ENCODE peak calls at places on chromosomes 16 and 17, in ten cellular contexts. One of them, this sample, is unnamed.
A peak's percentile ranks its signal among the peaks of the same experiment; 100 is the strongest.

GRCh38 chr16:9567674-9568073 is 476.2 kb downstream of the HAPSTR1 start:
- DNase-seq in CD4-positive, alpha-beta T cell: no peak
- DNase-seq in fibroblast of lung: no peak
- DNase-seq in cardiac muscle cell: no peak
- DNase-seq in testis: no peak
- DNase-seq in ovary: no peak
- DNase-seq in Peyer's patch: no peak
- DNase-seq in left lung: peak; percentile 32
- DNase-seq in effector memory CD4-positive, alpha-beta T cell: no peak
- DNase-seq in stomach: no peak
- DNase-seq in this sample: no peak

GRCh38 chr17:59004338-59005111 is 102.2 kb downstream of the TRIM37 start:
- DNase-seq in effector memory CD4-positive, alpha-beta T cell: peak; percentile 34
- DNase-seq in cardiac muscle cell: peak; percentile 73
- DNase-seq in Peyer's patch: no peak
- DNase-seq in stomach: peak; percentile 67
- DNase-seq in testis: peak; percentile 83
- DNase-seq in fibroblast of lung: peak; percentile 71
- DNase-seq in CD4-positive, alpha-beta T cell: peak; percentile 68
- DNase-seq in left lung: peak; percentile 44
- DNase-seq in ovary: peak; percentile 58
- DNase-seq in this sample: peak; percentile 6

GRCh38 chr17:58630883-58631522 is 60.8 kb downstream of the TEX14 start:
- DNase-seq in testis: peak; percentile 32
- DNase-seq in Peyer's patch: no peak
- DNase-seq in cardiac muscle cell: peak; percentile 86
- DNase-seq in CD4-positive, alpha-beta T cell: no peak
- DNase-seq in effector memory CD4-positive, alpha-beta T cell: peak; percentile 26
- DNase-seq in left lung: no peak
- DNase-seq in ovary: no peak
- DNase-seq in stomach: peak; percentile 49
- DNase-seq in fibroblast of lung: no peak
- DNase-seq in this sample: peak; percentile 6

GRCh38 chr16:84740596-84741071 is 40.8 kb downstream of the USP10 start:
- DNase-seq in cardiac muscle cell: no peak
- DNase-seq in left lung: no peak
- DNase-seq in CD4-positive, alpha-beta T cell: no peak
- DNase-seq in fibroblast of lung: peak; percentile 31
- DNase-seq in effector memory CD4-positive, alpha-beta T cell: no peak
- DNase-seq in stomach: no peak
- DNase-seq in ovary: no peak
- DNase-seq in testis: no peak
- DNase-seq in Peyer's patch: no peak
- DNase-seq in this sample: no peak

GRCh38 chr16:27803775-27804549 is 254.0 kb downstream of the KATNIP start:
- DNase-seq in CD4-positive, alpha-beta T cell: no peak
- DNase-seq in Peyer's patch: no peak
- DNase-seq in cardiac muscle cell: no peak
- DNase-seq in effector memory CD4-positive, alpha-beta T cell: no peak
- DNase-seq in left lung: no peak
- DNase-seq in testis: no peak
- DNase-seq in stomach: no peak
- DNase-seq in fibroblast of lung: no peak
- DNase-seq in ovary: no peak
- DNase-seq in this sample: no peak

GRCh38 chr17:412211-413015 is 59.8 kb upstream of the RPH3AL start:
- DNase-seq in CD4-positive, alpha-beta T cell: peak; percentile 54
- DNase-seq in testis: peak; percentile 64
- DNase-seq in fibroblast of lung: peak; percentile 74
- DNase-seq in left lung: no peak
- DNase-seq in ovary: peak; percentile 58
- DNase-seq in cardiac muscle cell: peak; percentile 62
- DNase-seq in Peyer's patch: no peak
- DNase-seq in stomach: peak; percentile 51
- DNase-seq in effector memory CD4-positive, alpha-beta T cell: peak; percentile 43
- DNase-seq in this sample: peak; percentile 28

GRCh38 chr17:55572139-55572538 is 60.9 kb upstream of the SMIM36 start:
- DNase-seq in stomach: no peak
- DNase-seq in effector memory CD4-positive, alpha-beta T cell: no peak
- DNase-seq in Peyer's patch: no peak
- DNase-seq in ovary: no peak
- DNase-seq in testis: no peak
- DNase-seq in cardiac muscle cell: no peak
- DNase-seq in fibroblast of lung: no peak
- DNase-seq in CD4-positive, alpha-beta T cell: no peak
- DNase-seq in left lung: no peak
- DNase-seq in this sample: no peak

GRCh38 chr16:67942200-67942509 is 1.8 kb downstream of the LCAT start:
- DNase-seq in testis: peak; percentile 46
- DNase-seq in cardiac muscle cell: peak; percentile 68
- DNase-seq in stomach: no peak
- DNase-seq in ovary: no peak
- DNase-seq in left lung: no peak
- DNase-seq in Peyer's patch: peak; percentile 65
- DNase-seq in effector memory CD4-positive, alpha-beta T cell: no peak
- DNase-seq in CD4-positive, alpha-beta T cell: no peak
- DNase-seq in fibroblast of lung: no peak
- DNase-seq in this sample: no peak

GRCh38 chr17:77205396-77206124 is 64.8 kb downstream of the SEC14L1 start:
- DNase-seq in stomach: no peak
- DNase-seq in CD4-positive, alpha-beta T cell: no peak
- DNase-seq in effector memory CD4-positive, alpha-beta T cell: no peak
- DNase-seq in ovary: no peak
- DNase-seq in cardiac muscle cell: no peak
- DNase-seq in testis: no peak
- DNase-seq in left lung: no peak
- DNase-seq in Peyer's patch: no peak
- DNase-seq in fibroblast of lung: no peak
- DNase-seq in this sample: no peak

GRCh38 chr16:22018559-22018958 is 10.6 kb downstream of the MOSMO start:
- DNase-seq in fibroblast of lung: peak; percentile 44
- DNase-seq in ovary: no peak
- DNase-seq in cardiac muscle cell: no peak
- DNase-seq in stomach: no peak
- DNase-seq in Peyer's patch: no peak
- DNase-seq in left lung: no peak
- DNase-seq in testis: no peak
- DNase-seq in CD4-positive, alpha-beta T cell: no peak
- DNase-seq in effector memory CD4-positive, alpha-beta T cell: no peak
- DNase-seq in this sample: no peak

GRCh38 chr17:62895650-62896301 is 70.3 kb upstream of the TANC2 start:
- DNase-seq in effector memory CD4-positive, alpha-beta T cell: no peak
- DNase-seq in left lung: no peak
- DNase-seq in testis: no peak
- DNase-seq in cardiac muscle cell: no peak
- DNase-seq in CD4-positive, alpha-beta T cell: no peak
- DNase-seq in stomach: no peak
- DNase-seq in fibroblast of lung: no peak
- DNase-seq in Peyer's patch: no peak
- DNase-seq in ovary: no peak
- DNase-seq in this sample: no peak

GRCh38 chr16:54929090-54930033 is 1.3 kb upstream of the IRX5 start:
- DNase-seq in cardiac muscle cell: peak; percentile 100
- DNase-seq in testis: peak; percentile 100
- DNase-seq in CD4-positive, alpha-beta T cell: peak; percentile 83
- DNase-seq in left lung: peak; percentile 99
- DNase-seq in stomach: peak; percentile 100
- DNase-seq in Peyer's patch: peak; percentile 98
- DNase-seq in fibroblast of lung: peak; percentile 90
- DNase-seq in effector memory CD4-positive, alpha-beta T cell: peak; percentile 91
- DNase-seq in ovary: peak; percentile 100
- DNase-seq in this sample: peak; percentile 96

GRCh38 chr16:22091721-22092120 is 620 bp upstream of the VWA3A start:
- DNase-seq in testis: no peak
- DNase-seq in left lung: no peak
- DNase-seq in stomach: no peak
- DNase-seq in ovary: no peak
- DNase-seq in effector memory CD4-positive, alpha-beta T cell: no peak
- DNase-seq in CD4-positive, alpha-beta T cell: no peak
- DNase-seq in fibroblast of lung: no peak
- DNase-seq in Peyer's patch: no peak
- DNase-seq in cardiac muscle cell: no peak
- DNase-seq in this sample: no peak

GRCh38 chr17:27759528-27759927 is 40.8 kb downstream of the NOS2 start:
- DNase-seq in fibroblast of lung: no peak
- DNase-seq in cardiac muscle cell: no peak
- DNase-seq in stomach: no peak
- DNase-seq in ovary: no peak
- DNase-seq in left lung: no peak
- DNase-seq in testis: no peak
- DNase-seq in Peyer's patch: no peak
- DNase-seq in effector memory CD4-positive, alpha-beta T cell: no peak
- DNase-seq in CD4-positive, alpha-beta T cell: no peak
- DNase-seq in this sample: no peak

GRCh38 chr17:60231234-60231633 is 81.5 kb downstream of the CA4 start:
- DNase-seq in fibroblast of lung: peak; percentile 60
- DNase-seq in left lung: no peak
- DNase-seq in cardiac muscle cell: peak; percentile 7
- DNase-seq in stomach: no peak
- DNase-seq in Peyer's patch: no peak
- DNase-seq in testis: no peak
- DNase-seq in ovary: no peak
- DNase-seq in effector memory CD4-positive, alpha-beta T cell: no peak
- DNase-seq in CD4-positive, alpha-beta T cell: no peak
- DNase-seq in this sample: no peak

GRCh38 chr17:78739331-78739853 is 42.7 kb downstream of the CYTH1 start:
- DNase-seq in Peyer's patch: no peak
- DNase-seq in testis: no peak
- DNase-seq in fibroblast of lung: no peak
- DNase-seq in stomach: no peak
- DNase-seq in left lung: no peak
- DNase-seq in effector memory CD4-positive, alpha-beta T cell: no peak
- DNase-seq in CD4-positive, alpha-beta T cell: no peak
- DNase-seq in ovary: no peak
- DNase-seq in cardiac muscle cell: no peak
- DNase-seq in this sample: no peak

GRCh38 chr17:37725601-37726146 is 19.2 kb downstream of the HNF1B start:
- DNase-seq in fibroblast of lung: no peak
- DNase-seq in stomach: no peak
- DNase-seq in ovary: no peak
- DNase-seq in cardiac muscle cell: no peak
- DNase-seq in Peyer's patch: peak; percentile 85
- DNase-seq in left lung: no peak
- DNase-seq in effector memory CD4-positive, alpha-beta T cell: no peak
- DNase-seq in testis: no peak
- DNase-seq in CD4-positive, alpha-beta T cell: no peak
- DNase-seq in this sample: no peak
- H3K27ac ChIP-seq in fibroblast of lung: no peak overlapping the region
- H3K27ac ChIP-seq in stomach: no peak overlapping the region
- H3K27ac ChIP-seq in ovary: no peak overlapping the region
- H3K27ac ChIP-seq in cardiac muscle cell: peak overlapping the region; percentile 30
- H3K27ac ChIP-seq in Peyer's patch: peak overlapping the region; percentile 44
- H3K27ac ChIP-seq in left lung: no peak overlapping the region
- H3K27ac ChIP-seq in effector memory CD4-positive, alpha-beta T cell: no peak overlapping the region
- H3K27ac ChIP-seq in testis: no peak overlapping the region
- H3K27ac ChIP-seq in CD4-positive, alpha-beta T cell: no peak overlapping the region
- H3K27ac ChIP-seq in this sample: no peak overlapping the region

DNA sequence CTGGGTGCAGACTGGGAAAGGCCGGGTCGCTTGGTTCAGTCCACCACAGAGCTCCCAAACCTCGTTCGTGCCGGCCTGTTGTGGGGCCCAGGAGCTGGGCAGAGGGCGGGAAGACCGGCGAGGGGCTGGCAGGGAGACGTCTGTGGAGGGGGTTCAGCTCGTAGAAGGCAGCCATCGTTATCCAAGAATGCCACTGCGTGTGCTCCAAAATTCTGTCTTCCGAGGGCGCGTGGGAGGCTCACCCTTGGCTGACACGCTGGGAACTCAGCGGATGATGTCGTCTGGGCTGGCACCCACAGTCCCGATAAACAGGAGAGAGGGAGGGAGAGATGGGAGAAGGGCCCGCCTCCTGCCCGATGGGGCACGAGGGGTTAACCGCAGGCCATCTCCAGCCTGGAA is 103.1 kb downstream of the FOXL1 start:
- DNase-seq in testis: no peak
- DNase-seq in left lung: no peak
- DNase-seq in cardiac muscle cell: no peak
- DNase-seq in effector memory CD4-positive, alpha-beta T cell: no peak
- DNase-seq in CD4-positive, alpha-beta T cell: no peak
- DNase-seq in stomach: no peak
- DNase-seq in Peyer's patch: no peak
- DNase-seq in fibroblast of lung: peak; percentile 17
- DNase-seq in ovary: no peak
- DNase-seq in this sample: no peak
- H3K27ac ChIP-seq in testis: no peak overlapping the region
- H3K27ac ChIP-seq in left lung: no peak overlapping the region
- H3K27ac ChIP-seq in cardiac muscle cell: no peak overlapping the region
- H3K27ac ChIP-seq in effector memory CD4-positive, alpha-beta T cell: no peak overlapping the region
- H3K27ac ChIP-seq in CD4-positive, alpha-beta T cell: no peak overlapping the region
- H3K27ac ChIP-seq in stomach: peak overlapping the region; percentile 11
- H3K27ac ChIP-seq in Peyer's patch: no peak overlapping the region
- H3K27ac ChIP-seq in fibroblast of lung: peak overlapping the region; percentile 74
- H3K27ac ChIP-seq in ovary: no peak overlapping the region
- H3K27ac ChIP-seq in this sample: peak overlapping the region; percentile 55

DNA sequence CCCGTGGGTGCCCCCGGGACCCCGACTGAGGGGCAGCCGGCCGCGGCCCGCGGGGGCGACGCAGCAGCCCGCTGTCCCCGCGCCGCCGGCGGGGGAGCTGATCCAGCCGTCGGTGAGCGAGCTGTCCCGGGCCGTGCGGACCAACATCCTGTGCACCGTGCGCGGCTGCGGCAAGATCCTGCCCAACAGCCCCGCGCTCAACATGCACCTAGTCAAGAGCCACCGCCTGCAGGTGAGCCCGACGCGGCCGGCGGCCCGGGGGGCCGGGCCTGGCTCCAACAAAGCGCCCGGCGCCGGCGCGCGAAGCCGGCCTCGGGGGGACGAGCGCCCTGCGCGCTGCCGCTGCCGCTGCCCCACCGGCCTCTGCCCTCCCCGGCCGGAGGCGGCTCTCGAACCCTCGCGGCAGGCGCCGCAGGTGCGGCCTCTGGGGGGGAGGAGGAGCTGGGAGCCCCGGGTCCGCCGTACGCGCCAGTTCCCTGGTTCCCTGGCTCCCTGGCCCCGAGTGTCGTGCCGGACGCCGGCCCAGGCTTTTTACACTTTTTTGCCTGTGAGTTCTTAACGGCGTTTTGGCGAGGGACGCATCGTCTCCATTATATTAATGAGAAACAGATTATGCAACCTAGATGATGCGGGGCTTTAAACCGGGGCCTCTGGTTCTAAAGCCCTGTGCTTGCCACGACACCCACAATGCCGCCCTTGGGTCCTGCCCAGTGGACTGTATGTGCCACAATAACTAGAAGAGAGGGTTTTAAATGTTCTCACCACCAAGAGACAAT is 521 bp downstream of the ATMIN start:
- DNase-seq in left lung: peak; percentile 41
- DNase-seq in ovary: peak; percentile 44
- DNase-seq in Peyer's patch: no peak
- DNase-seq in CD4-positive, alpha-beta T cell: peak; percentile 19
- DNase-seq in effector memory CD4-positive, alpha-beta T cell: peak; percentile 37
- DNase-seq in cardiac muscle cell: peak; percentile 55
- DNase-seq in fibroblast of lung: peak; percentile 15
- DNase-seq in testis: peak; percentile 40
- DNase-seq in stomach: peak; percentile 34
- DNase-seq in this sample: no peak
- H3K27ac ChIP-seq in left lung: peak overlapping the region; percentile 66
- H3K27ac ChIP-seq in ovary: no peak overlapping the region
- H3K27ac ChIP-seq in Peyer's patch: peak overlapping the region; percentile 81
- H3K27ac ChIP-seq in CD4-positive, alpha-beta T cell: no peak overlapping the region
- H3K27ac ChIP-seq in effector memory CD4-positive, alpha-beta T cell: peak overlapping the region; percentile 19
- H3K27ac ChIP-seq in cardiac muscle cell: peak overlapping the region; percentile 88
- H3K27ac ChIP-seq in fibroblast of lung: peak overlapping the region; percentile 53
- H3K27ac ChIP-seq in testis: no peak overlapping the region
- H3K27ac ChIP-seq in stomach: peak overlapping the region; percentile 88
- H3K27ac ChIP-seq in this sample: peak overlapping the region; percentile 66

GRCh38 chr17:48554412-48555090 is 9.6 kb upstream of the HOXB2 start:
- DNase-seq in ovary: no peak
- DNase-seq in Peyer's patch: no peak
- DNase-seq in stomach: no peak
- DNase-seq in CD4-positive, alpha-beta T cell: no peak
- DNase-seq in fibroblast of lung: peak; percentile 55
- DNase-seq in left lung: no peak
- DNase-seq in effector memory CD4-positive, alpha-beta T cell: no peak
- DNase-seq in cardiac muscle cell: no peak
- DNase-seq in testis: no peak
- DNase-seq in this sample: no peak
- H3K27ac ChIP-seq in ovary: no peak overlapping the region
- H3K27ac ChIP-seq in Peyer's patch: peak overlapping the region; percentile 96
- H3K27ac ChIP-seq in stomach: peak overlapping the region; percentile 95
- H3K27ac ChIP-seq in CD4-positive, alpha-beta T cell: no peak overlapping the region
- H3K27ac ChIP-seq in fibroblast of lung: peak overlapping the region; percentile 91
- H3K27ac ChIP-seq in left lung: peak overlapping the region; percentile 39
- H3K27ac ChIP-seq in effector memory CD4-positive, alpha-beta T cell: no peak overlapping the region
- H3K27ac ChIP-seq in cardiac muscle cell: peak overlapping the region; percentile 91
- H3K27ac ChIP-seq in testis: no peak overlapping the region
- H3K27ac ChIP-seq in this sample: peak overlapping the region; percentile 79

This sample was measured in gastrocnemius medialis.